ENCODE peak calls at places on chromosomes 2 and 18, in six cellular contexts. One of them, this sample, is unnamed.

GRCh38 chr2:157176602-157177001 is 80.9 kb upstream of the GALNT5 start:
- DNase-seq in HTR-8/SVneo: no peak
- DNase-seq in activated T-cell treated with anti-CD3 and anti-CD28 coated beads, Interleukin-2, amount 50 U/mL, for 1 hour: no peak
- DNase-seq in neural crest cell: no peak
- DNase-seq in colonic mucosa: no peak
- DNase-seq in endothelial cell: no peak
- DNase-seq in this sample: no peak

GRCh38 chr18:69402219-69402989 is 1.7 kb downstream of the DOK6 start:
- DNase-seq in endothelial cell: peak
- DNase-seq in HTR-8/SVneo: no peak
- DNase-seq in colonic mucosa: no peak
- DNase-seq in activated T-cell treated with anti-CD3 and anti-CD28 coated beads, Interleukin-2, amount 50 U/mL, for 1 hour: no peak
- DNase-seq in neural crest cell: no peak
- DNase-seq in this sample: peak

GRCh38 chr2:40208478-40208877 is 243.4 kb downstream of the SLC8A1 start:
- DNase-seq in activated T-cell treated with anti-CD3 and anti-CD28 coated beads, Interleukin-2, amount 50 U/mL, for 1 hour: no peak
- DNase-seq in neural crest cell: no peak
- DNase-seq in colonic mucosa: no peak
- DNase-seq in HTR-8/SVneo: no peak
- DNase-seq in endothelial cell: no peak
- DNase-seq in this sample: no peak

GRCh38 chr2:239829326-239829725 is 195.8 kb downstream of the NDUFA10 start:
- DNase-seq in colonic mucosa: peak
- DNase-seq in neural crest cell: no peak
- DNase-seq in HTR-8/SVneo: no peak
- DNase-seq in endothelial cell: no peak
- DNase-seq in activated T-cell treated with anti-CD3 and anti-CD28 coated beads, Interleukin-2, amount 50 U/mL, for 1 hour: no peak
- DNase-seq in this sample: no peak

GRCh38 chr2:105834931-105835330 is 90.2 kb downstream of the NCK2 start:
- DNase-seq in colonic mucosa: no peak
- DNase-seq in endothelial cell: no peak
- DNase-seq in neural crest cell: no peak
- DNase-seq in HTR-8/SVneo: no peak
- DNase-seq in activated T-cell treated with anti-CD3 and anti-CD28 coated beads, Interleukin-2, amount 50 U/mL, for 1 hour: no peak
- DNase-seq in this sample: no peak

GRCh38 chr18:76578571-76579300 is 83.7 kb upstream of the ZNF516 start:
- DNase-seq in activated T-cell treated with anti-CD3 and anti-CD28 coated beads, Interleukin-2, amount 50 U/mL, for 1 hour: no peak
- DNase-seq in colonic mucosa: no peak
- DNase-seq in HTR-8/SVneo: no peak
- DNase-seq in endothelial cell: no peak
- DNase-seq in neural crest cell: no peak
- DNase-seq in this sample: peak

GRCh38 chr18:72940509-72940908 is 72.7 kb upstream of the NETO1 start:
- DNase-seq in endothelial cell: no peak
- DNase-seq in neural crest cell: no peak
- DNase-seq in activated T-cell treated with anti-CD3 and anti-CD28 coated beads, Interleukin-2, amount 50 U/mL, for 1 hour: no peak
- DNase-seq in HTR-8/SVneo: no peak
- DNase-seq in colonic mucosa: no peak
- DNase-seq in this sample: no peak

GRCh38 chr18:49070552-49070951 is 119.8 kb upstream of the SMAD7 start:
- DNase-seq in neural crest cell: no peak
- DNase-seq in colonic mucosa: no peak
- DNase-seq in endothelial cell: no peak
- DNase-seq in HTR-8/SVneo: no peak
- DNase-seq in activated T-cell treated with anti-CD3 and anti-CD28 coated beads, Interleukin-2, amount 50 U/mL, for 1 hour: no peak
- DNase-seq in this sample: no peak

This sample was measured in retina.